ENCODE peak calls at places on chromosomes 7 and 10, in nine cellular contexts. V, J, H, Z, R, K, Q, F and A are unnamed samples.

GRCh38 chr7:77738871-77739270 is 42.6 kb downstream of the RSBN1L start:
- DNase-seq in Z (no peak), K (no peak), F (peak), V (no peak), H (no peak), J (peak), R (no peak), Q (no peak), A (no peak)

GRCh38 chr7:66283003-66283920 is 78.1 kb downstream of the TPST1 start:
- DNase-seq in K (no peak), H (no peak), J (peak), Q (peak), Z (no peak), F (peak), V (no peak), R (no peak), A (no peak)

GRCh38 chr7:16647435-16647960 is 1.5 kb downstream of the BZW2 start:
- DNase-seq in Q (no peak), V (no peak), J (peak), Z (no peak), R (no peak), F (no peak), H (peak), K (no peak), A (no peak)

GRCh38 chr10:116767235-116767634 is 24.9 kb upstream of the HSPA12A start:
- DNase-seq in Q (peak), H (no peak), K (no peak), R (no peak), J (peak), Z (no peak), F (no peak), V (no peak), A (peak)

GRCh38 chr7:138257459-138258193 is 181.4 kb downstream of the AKR1D1 start:
- DNase-seq in K (no peak), J (no peak), F (no peak), H (no peak), R (no peak), V (no peak), Z (no peak), Q (no peak), A (no peak)

GRCh38 chr7:30428586-30429530 is 49.7 kb downstream of the NOD1 start:
- DNase-seq in R (no peak), Z (no peak), F (no peak), V (no peak), H (no peak), J (no peak), Q (no peak), K (no peak), A (peak)

GRCh38 chr10:113126506-113127192 is 176.6 kb downstream of the TCF7L2 start:
- DNase-seq in V (no peak), H (peak), F (peak), Z (peak), R (peak), J (peak), K (peak), Q (peak), A (peak)

GRCh38 chr7:12474035-12474434 is 70.4 kb upstream of the VWDE start:
- DNase-seq in H (peak), R (no peak), Z (no peak), V (no peak), J (no peak), Q (no peak), K (no peak), F (no peak), A (no peak)

GRCh38 chr7:151723321-151723720 is 153.6 kb downstream of the PRKAG2 start:
- DNase-seq in Z (no peak), H (no peak), F (no peak), R (no peak), V (no peak), J (no peak), Q (no peak), K (no peak), A (no peak)

GRCh38 chr7:27478104-27478503 is 184.6 kb downstream of the HIBADH start:
- DNase-seq in J (no peak), F (no peak), R (no peak), Q (peak), V (no peak), K (no peak), H (no peak), Z (no peak), A (no peak)